ENCODE peak calls at places on chromosome 10, in nine cellular contexts. One of them, this sample, is unnamed.

GRCh38 chr10:25631471-25631870 is 302.6 kb upstream of the MYO3A start:
- DNase-seq in stimulated activated naive B cell treated with anti-CD40 and anti-IgM and Interleukin-4, amounts not matched to agents 10 μg/mL and 1 μg/mL and 100 μg/mL, for 72 hours: no peak
- DNase-seq in right cardiac atrium: peak; percentile 10
- DNase-seq in OCI-M1: no peak
- DNase-seq in Caki2: no peak
- DNase-seq in effector memory CD8-positive, alpha-beta T cell: no peak
- DNase-seq in naive B cell: no peak
- DNase-seq in mucosa of descending colon: no peak
- DNase-seq in T-helper 9 cell: no peak
- DNase-seq in this sample: no peak

GRCh38 chr10:59283456-59284082 is 78.8 kb downstream of the FAM13C start:
- DNase-seq in right cardiac atrium: no peak
- DNase-seq in OCI-M1: no peak
- DNase-seq in Caki2: no peak
- DNase-seq in T-helper 9 cell: no peak
- DNase-seq in naive B cell: no peak
- DNase-seq in stimulated activated naive B cell treated with anti-CD40 and anti-IgM and Interleukin-4, amounts not matched to agents 10 μg/mL and 1 μg/mL and 100 μg/mL, for 72 hours: no peak
- DNase-seq in effector memory CD8-positive, alpha-beta T cell: no peak
- DNase-seq in mucosa of descending colon: no peak
- DNase-seq in this sample: no peak

GRCh38 chr10:105509551-105509950 is 868.5 kb downstream of the SORCS3 start:
- DNase-seq in T-helper 9 cell: no peak
- DNase-seq in OCI-M1: no peak
- DNase-seq in effector memory CD8-positive, alpha-beta T cell: no peak
- DNase-seq in mucosa of descending colon: no peak
- DNase-seq in naive B cell: no peak
- DNase-seq in stimulated activated naive B cell treated with anti-CD40 and anti-IgM and Interleukin-4, amounts not matched to agents 10 μg/mL and 1 μg/mL and 100 μg/mL, for 72 hours: no peak
- DNase-seq in right cardiac atrium: no peak
- DNase-seq in Caki2: no peak
- DNase-seq in this sample: no peak

GRCh38 chr10:116752969-116753665 is 10.8 kb upstream of the HSPA12A start:
- DNase-seq in naive B cell: no peak
- DNase-seq in OCI-M1: no peak
- DNase-seq in right cardiac atrium: no peak
- DNase-seq in stimulated activated naive B cell treated with anti-CD40 and anti-IgM and Interleukin-4, amounts not matched to agents 10 μg/mL and 1 μg/mL and 100 μg/mL, for 72 hours: no peak
- DNase-seq in mucosa of descending colon: no peak
- DNase-seq in T-helper 9 cell: no peak
- DNase-seq in Caki2: no peak
- DNase-seq in effector memory CD8-positive, alpha-beta T cell: no peak
- DNase-seq in this sample: no peak

GRCh38 chr10:30437039-30437781 is 3.2 kb downstream of the MAP3K8 start:
- DNase-seq in mucosa of descending colon: no peak
- DNase-seq in Caki2: peak; percentile 78
- DNase-seq in stimulated activated naive B cell treated with anti-CD40 and anti-IgM and Interleukin-4, amounts not matched to agents 10 μg/mL and 1 μg/mL and 100 μg/mL, for 72 hours: no peak
- DNase-seq in naive B cell: no peak
- DNase-seq in right cardiac atrium: no peak
- DNase-seq in OCI-M1: peak; percentile 90
- DNase-seq in T-helper 9 cell: no peak
- DNase-seq in effector memory CD8-positive, alpha-beta T cell: peak; percentile 18
- DNase-seq in this sample: no peak

GRCh38 chr10:24434961-24435360 is 226.0 kb downstream of the KIAA1217 start:
- DNase-seq in T-helper 9 cell: no peak
- DNase-seq in Caki2: no peak
- DNase-seq in stimulated activated naive B cell treated with anti-CD40 and anti-IgM and Interleukin-4, amounts not matched to agents 10 μg/mL and 1 μg/mL and 100 μg/mL, for 72 hours: no peak
- DNase-seq in mucosa of descending colon: no peak
- DNase-seq in naive B cell: no peak
- DNase-seq in effector memory CD8-positive, alpha-beta T cell: no peak
- DNase-seq in OCI-M1: no peak
- DNase-seq in right cardiac atrium: no peak
- DNase-seq in this sample: no peak

GRCh38 chr10:14566498-14566897 is 208.2 kb downstream of the FAM107B start:
- DNase-seq in naive B cell: no peak
- DNase-seq in Caki2: no peak
- DNase-seq in right cardiac atrium: no peak
- DNase-seq in stimulated activated naive B cell treated with anti-CD40 and anti-IgM and Interleukin-4, amounts not matched to agents 10 μg/mL and 1 μg/mL and 100 μg/mL, for 72 hours: no peak
- DNase-seq in OCI-M1: no peak
- DNase-seq in effector memory CD8-positive, alpha-beta T cell: no peak
- DNase-seq in mucosa of descending colon: no peak
- DNase-seq in T-helper 9 cell: no peak
- DNase-seq in this sample: no peak

GRCh38 chr10:115503546-115503945 is 410.4 kb downstream of the ATRNL1 start:
- DNase-seq in right cardiac atrium: no peak
- DNase-seq in stimulated activated naive B cell treated with anti-CD40 and anti-IgM and Interleukin-4, amounts not matched to agents 10 μg/mL and 1 μg/mL and 100 μg/mL, for 72 hours: no peak
- DNase-seq in mucosa of descending colon: no peak
- DNase-seq in effector memory CD8-positive, alpha-beta T cell: no peak
- DNase-seq in T-helper 9 cell: no peak
- DNase-seq in OCI-M1: peak; percentile 3
- DNase-seq in naive B cell: no peak
- DNase-seq in Caki2: no peak
- DNase-seq in this sample: no peak

GRCh38 chr10:35890061-35890969 is 248.2 kb upstream of the FZD8 start:
- DNase-seq in Caki2: no peak
- DNase-seq in T-helper 9 cell: no peak
- DNase-seq in effector memory CD8-positive, alpha-beta T cell: no peak
- DNase-seq in stimulated activated naive B cell treated with anti-CD40 and anti-IgM and Interleukin-4, amounts not matched to agents 10 μg/mL and 1 μg/mL and 100 μg/mL, for 72 hours: no peak
- DNase-seq in mucosa of descending colon: peak; percentile 45
- DNase-seq in naive B cell: no peak
- DNase-seq in right cardiac atrium: no peak
- DNase-seq in OCI-M1: no peak
- DNase-seq in this sample: no peak

GRCh38 chr10:90204956-90205695 is 503.7 kb downstream of the KIF20B start:
- DNase-seq in right cardiac atrium: no peak
- DNase-seq in Caki2: no peak
- DNase-seq in OCI-M1: no peak
- DNase-seq in effector memory CD8-positive, alpha-beta T cell: no peak
- DNase-seq in mucosa of descending colon: no peak
- DNase-seq in stimulated activated naive B cell treated with anti-CD40 and anti-IgM and Interleukin-4, amounts not matched to agents 10 μg/mL and 1 μg/mL and 100 μg/mL, for 72 hours: no peak
- DNase-seq in naive B cell: no peak
- DNase-seq in T-helper 9 cell: no peak
- DNase-seq in this sample: no peak

GRCh38 chr10:5566606-5567005 is 41.8 kb downstream of the CALML3 start:
- DNase-seq in Caki2: no peak
- DNase-seq in stimulated activated naive B cell treated with anti-CD40 and anti-IgM and Interleukin-4, amounts not matched to agents 10 μg/mL and 1 μg/mL and 100 μg/mL, for 72 hours: no peak
- DNase-seq in mucosa of descending colon: no peak
- DNase-seq in right cardiac atrium: no peak
- DNase-seq in naive B cell: no peak
- DNase-seq in OCI-M1: peak; percentile 42
- DNase-seq in effector memory CD8-positive, alpha-beta T cell: no peak
- DNase-seq in T-helper 9 cell: no peak
- DNase-seq in this sample: no peak

GRCh38 chr10:80571352-80571751 is 33.6 kb downstream of the SH2D4B start:
- DNase-seq in mucosa of descending colon: no peak
- DNase-seq in Caki2: no peak
- DNase-seq in naive B cell: no peak
- DNase-seq in right cardiac atrium: no peak
- DNase-seq in stimulated activated naive B cell treated with anti-CD40 and anti-IgM and Interleukin-4, amounts not matched to agents 10 μg/mL and 1 μg/mL and 100 μg/mL, for 72 hours: no peak
- DNase-seq in effector memory CD8-positive, alpha-beta T cell: no peak
- DNase-seq in OCI-M1: no peak
- DNase-seq in T-helper 9 cell: no peak
- DNase-seq in this sample: no peak

GRCh38 chr10:42975558-42976352 is 101.1 kb upstream of the RET start:
- DNase-seq in OCI-M1: no peak
- DNase-seq in effector memory CD8-positive, alpha-beta T cell: no peak
- DNase-seq in mucosa of descending colon: peak; percentile 8
- DNase-seq in Caki2: no peak
- DNase-seq in naive B cell: no peak
- DNase-seq in right cardiac atrium: no peak
- DNase-seq in T-helper 9 cell: no peak
- DNase-seq in stimulated activated naive B cell treated with anti-CD40 and anti-IgM and Interleukin-4, amounts not matched to agents 10 μg/mL and 1 μg/mL and 100 μg/mL, for 72 hours: no peak
- DNase-seq in this sample: no peak

GRCh38 chr10:10992072-10992471 is 25.6 kb upstream of the CELF2 start:
- DNase-seq in effector memory CD8-positive, alpha-beta T cell: no peak
- DNase-seq in mucosa of descending colon: no peak
- DNase-seq in stimulated activated naive B cell treated with anti-CD40 and anti-IgM and Interleukin-4, amounts not matched to agents 10 μg/mL and 1 μg/mL and 100 μg/mL, for 72 hours: no peak
- DNase-seq in naive B cell: no peak
- DNase-seq in right cardiac atrium: no peak
- DNase-seq in T-helper 9 cell: no peak
- DNase-seq in OCI-M1: no peak
- DNase-seq in Caki2: no peak
- DNase-seq in this sample: no peak

GRCh38 chr10:61271127-61271780 is 181.9 kb downstream of the TMEM26 start:
- DNase-seq in naive B cell: no peak
- DNase-seq in effector memory CD8-positive, alpha-beta T cell: no peak
- DNase-seq in Caki2: peak; percentile 57
- DNase-seq in stimulated activated naive B cell treated with anti-CD40 and anti-IgM and Interleukin-4, amounts not matched to agents 10 μg/mL and 1 μg/mL and 100 μg/mL, for 72 hours: no peak
- DNase-seq in right cardiac atrium: no peak
- DNase-seq in mucosa of descending colon: no peak
- DNase-seq in T-helper 9 cell: no peak
- DNase-seq in OCI-M1: peak; percentile 37
- DNase-seq in this sample: no peak

GRCh38 chr10:93992400-93993030 is 1.2 kb upstream of the PLCE1 start:
- DNase-seq in OCI-M1: no peak
- DNase-seq in T-helper 9 cell: no peak
- DNase-seq in stimulated activated naive B cell treated with anti-CD40 and anti-IgM and Interleukin-4, amounts not matched to agents 10 μg/mL and 1 μg/mL and 100 μg/mL, for 72 hours: no peak
- DNase-seq in naive B cell: no peak
- DNase-seq in Caki2: peak; percentile 29
- DNase-seq in right cardiac atrium: no peak
- DNase-seq in effector memory CD8-positive, alpha-beta T cell: no peak
- DNase-seq in mucosa of descending colon: no peak
- DNase-seq in this sample: no peak

GRCh38 chr10:89867964-89868363 is 166.6 kb downstream of the KIF20B start:
- DNase-seq in Caki2: peak; percentile 6
- DNase-seq in OCI-M1: no peak
- DNase-seq in effector memory CD8-positive, alpha-beta T cell: no peak
- DNase-seq in mucosa of descending colon: no peak
- DNase-seq in stimulated activated naive B cell treated with anti-CD40 and anti-IgM and Interleukin-4, amounts not matched to agents 10 μg/mL and 1 μg/mL and 100 μg/mL, for 72 hours: no peak
- DNase-seq in T-helper 9 cell: no peak
- DNase-seq in naive B cell: no peak
- DNase-seq in right cardiac atrium: no peak
- DNase-seq in this sample: no peak

GRCh38 chr10:47277352-47278151 is 22.4 kb upstream of the GDF10 start:
- DNase-seq in effector memory CD8-positive, alpha-beta T cell: no peak
- DNase-seq in naive B cell: no peak
- DNase-seq in Caki2: no peak
- DNase-seq in T-helper 9 cell: no peak
- DNase-seq in mucosa of descending colon: peak; percentile 35
- DNase-seq in stimulated activated naive B cell treated with anti-CD40 and anti-IgM and Interleukin-4, amounts not matched to agents 10 μg/mL and 1 μg/mL and 100 μg/mL, for 72 hours: no peak
- DNase-seq in right cardiac atrium: no peak
- DNase-seq in OCI-M1: no peak
- DNase-seq in this sample: no peak

GRCh38 chr10:125160856-125161569 is 650 bp upstream of the CTBP2 start:
- DNase-seq in stimulated activated naive B cell treated with anti-CD40 and anti-IgM and Interleukin-4, amounts not matched to agents 10 μg/mL and 1 μg/mL and 100 μg/mL, for 72 hours: no peak
- DNase-seq in T-helper 9 cell: no peak
- DNase-seq in right cardiac atrium: peak; percentile 79
- DNase-seq in Caki2: peak; percentile 88
- DNase-seq in mucosa of descending colon: peak; percentile 82
- DNase-seq in OCI-M1: peak; percentile 95
- DNase-seq in effector memory CD8-positive, alpha-beta T cell: no peak
- DNase-seq in naive B cell: no peak
- DNase-seq in this sample: peak; percentile 91

GRCh38 chr10:85926986-85927385 is 439.6 kb downstream of the GRID1 start:
- DNase-seq in stimulated activated naive B cell treated with anti-CD40 and anti-IgM and Interleukin-4, amounts not matched to agents 10 μg/mL and 1 μg/mL and 100 μg/mL, for 72 hours: no peak
- DNase-seq in T-helper 9 cell: no peak
- DNase-seq in effector memory CD8-positive, alpha-beta T cell: no peak
- DNase-seq in OCI-M1: no peak
- DNase-seq in naive B cell: no peak
- DNase-seq in right cardiac atrium: no peak
- DNase-seq in Caki2: no peak
- DNase-seq in mucosa of descending colon: no peak
- DNase-seq in this sample: no peak

GRCh38 chr10:110169586-110169985 is 37.8 kb upstream of the MXI1 start:
- DNase-seq in right cardiac atrium: no peak
- DNase-seq in mucosa of descending colon: no peak
- DNase-seq in OCI-M1: no peak
- DNase-seq in T-helper 9 cell: no peak
- DNase-seq in stimulated activated naive B cell treated with anti-CD40 and anti-IgM and Interleukin-4, amounts not matched to agents 10 μg/mL and 1 μg/mL and 100 μg/mL, for 72 hours: no peak
- DNase-seq in effector memory CD8-positive, alpha-beta T cell: no peak
- DNase-seq in Caki2: no peak
- DNase-seq in naive B cell: no peak
- DNase-seq in this sample: no peak

GRCh38 chr10:34286136-34286739 is 528.9 kb downstream of the PARD3 start:
- DNase-seq in mucosa of descending colon: no peak
- DNase-seq in right cardiac atrium: no peak
- DNase-seq in naive B cell: no peak
- DNase-seq in Caki2: peak; percentile 39
- DNase-seq in OCI-M1: no peak
- DNase-seq in T-helper 9 cell: no peak
- DNase-seq in effector memory CD8-positive, alpha-beta T cell: no peak
- DNase-seq in stimulated activated naive B cell treated with anti-CD40 and anti-IgM and Interleukin-4, amounts not matched to agents 10 μg/mL and 1 μg/mL and 100 μg/mL, for 72 hours: no peak
- DNase-seq in this sample: no peak

GRCh38 chr10:32958085-32958991 is at the start of gene ITGB1:
- DNase-seq in Caki2: peak; percentile 99
- DNase-seq in OCI-M1: peak; percentile 95
- DNase-seq in right cardiac atrium: peak; percentile 98
- DNase-seq in effector memory CD8-positive, alpha-beta T cell: peak; percentile 81
- DNase-seq in mucosa of descending colon: peak; percentile 98
- DNase-seq in stimulated activated naive B cell treated with anti-CD40 and anti-IgM and Interleukin-4, amounts not matched to agents 10 μg/mL and 1 μg/mL and 100 μg/mL, for 72 hours: peak; percentile 74
- DNase-seq in naive B cell: peak; percentile 81
- DNase-seq in T-helper 9 cell: peak; percentile 81
- DNase-seq in this sample: peak; percentile 68

GRCh38 chr10:11074536-11075267 is 57.0 kb downstream of the CELF2 start:
- DNase-seq in right cardiac atrium: no peak
- DNase-seq in stimulated activated naive B cell treated with anti-CD40 and anti-IgM and Interleukin-4, amounts not matched to agents 10 μg/mL and 1 μg/mL and 100 μg/mL, for 72 hours: no peak
- DNase-seq in naive B cell: no peak
- DNase-seq in T-helper 9 cell: no peak
- DNase-seq in OCI-M1: peak; percentile 9
- DNase-seq in Caki2: no peak
- DNase-seq in mucosa of descending colon: no peak
- DNase-seq in effector memory CD8-positive, alpha-beta T cell: no peak
- DNase-seq in this sample: no peak

This sample was measured in NCI-H1436 treated with DMSO at 0.1 percent for 48 hours.